ENCODE peak calls at places on chromosome 10, in four cellular contexts. B is PC-3, M is astrocyte of the spinal cord, R is lower lobe of right lung. W is an unnamed sample.

GRCh38 chr10:114179747-114180146 is 594 bp downstream of the TDRD1 start:
- DNase-seq in B (no peak), M (no peak), R (no peak), W (no peak)

GRCh38 chr10:113576853-113577252 is 24.0 kb downstream of the HABP2 start:
- DNase-seq in B (peak; percentile 39), M (no peak), R (no peak), W (no peak)

GRCh38 chr10:117412469-117413005 is 37.3 kb upstream of the PDZD8 start:
- DNase-seq in B (no peak), M (no peak), R (no peak), W (no peak)

GRCh38 chr10:22246680-22247391 is 29.0 kb upstream of the EBLN1 start:
- DNase-seq in B (peak; percentile 95), M (peak; percentile 80), R (no peak), W (no peak)

GRCh38 chr10:103598654-103599115 is 105.2 kb downstream of the NEURL1 start:
- DNase-seq in B (peak; percentile 79), M (peak; percentile 58), R (no peak), W (no peak)

GRCh38 chr10:59675812-59676211 is 33.8 kb downstream of the SLC16A9 start:
- DNase-seq in B (peak; percentile 30), M (no peak), R (no peak), W (no peak)

GRCh38 chr10:126169899-126170298 is 218.4 kb downstream of the ADAM12 start:
- DNase-seq in B (no peak), M (no peak), R (no peak), W (no peak)

GRCh38 chr10:112912441-112912911 is 37.6 kb upstream of the TCF7L2 start:
- DNase-seq in B (peak; percentile 26), M (no peak), R (no peak), W (no peak)

GRCh38 chr10:70592746-70593512 is 9.6 kb downstream of the PRF1 start:
- DNase-seq in B (no peak), M (no peak), R (no peak), W (no peak)

GRCh38 chr10:124696446-124697392 is 47.5 kb downstream of the FAM53B start:
- DNase-seq in B (no peak), M (no peak), R (no peak), W (no peak)

GRCh38 chr10:132264306-132264950 is 43.3 kb downstream of the STK32C start:
- DNase-seq in B (no peak), M (no peak), R (peak; percentile 21), W (no peak)

GRCh38 chr10:24952146-24952700 is at the start of gene PRTFDC1:
- DNase-seq in B (peak; percentile 20), M (no peak), R (peak; percentile 51), W (no peak)

GRCh38 chr10:86363833-86364511 is 2.6 kb downstream of the GRID1 start:
- DNase-seq in B (no peak), M (no peak), R (no peak), W (no peak)

GRCh38 chr10:86366902-86367338 is 325 bp upstream of the GRID1 start:
- DNase-seq in B (no peak), M (no peak), R (no peak), W (no peak)

GRCh38 chr10:86366033-86366901 is at the start of gene GRID1:
- DNase-seq in B (no peak), M (no peak), R (peak; percentile 51), W (no peak)

GRCh38 chr10:86364551-86365345 is 1.8 kb downstream of the GRID1 start:
- DNase-seq in B (no peak), M (no peak), R (no peak), W (no peak)

DNA sequence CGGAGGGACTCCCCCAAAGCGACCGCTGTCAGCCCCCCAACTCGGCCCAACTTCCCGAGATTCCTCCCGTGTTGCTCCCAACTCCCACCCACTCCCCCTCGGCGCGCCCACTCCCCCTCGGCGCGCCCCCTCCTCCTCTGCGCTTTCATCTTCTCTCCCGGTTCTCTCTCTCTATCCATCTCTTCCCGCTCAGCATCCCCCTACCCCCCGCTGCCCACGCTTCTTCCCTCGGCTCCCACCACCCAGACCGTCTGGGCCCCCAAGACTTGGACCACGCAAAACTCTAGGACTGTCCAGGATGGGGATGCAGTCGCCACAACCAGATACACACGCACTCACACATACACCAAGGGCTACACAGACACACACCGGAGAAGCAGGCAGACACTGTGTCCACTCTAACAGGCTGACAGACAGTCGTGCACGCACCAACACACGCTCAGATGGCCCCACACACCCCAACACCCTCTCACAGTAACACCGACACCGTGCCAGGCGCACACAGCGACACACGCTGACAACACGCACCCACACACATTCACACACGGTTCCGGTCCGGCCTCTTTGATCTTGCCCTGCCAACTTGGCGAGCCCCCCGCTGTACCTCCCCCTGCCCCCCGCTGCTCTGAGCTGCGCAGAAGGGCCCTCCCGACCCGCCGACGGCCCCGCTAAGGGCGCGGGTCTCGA is 1.1 kb downstream of the GRID1 start:
- DNase-seq in B (no peak), M (no peak), R (no peak), W (no peak)
- TF ChIP-seq CTCF in B (no peak), M (no peak), R (no peak), W (no peak)

DNA sequence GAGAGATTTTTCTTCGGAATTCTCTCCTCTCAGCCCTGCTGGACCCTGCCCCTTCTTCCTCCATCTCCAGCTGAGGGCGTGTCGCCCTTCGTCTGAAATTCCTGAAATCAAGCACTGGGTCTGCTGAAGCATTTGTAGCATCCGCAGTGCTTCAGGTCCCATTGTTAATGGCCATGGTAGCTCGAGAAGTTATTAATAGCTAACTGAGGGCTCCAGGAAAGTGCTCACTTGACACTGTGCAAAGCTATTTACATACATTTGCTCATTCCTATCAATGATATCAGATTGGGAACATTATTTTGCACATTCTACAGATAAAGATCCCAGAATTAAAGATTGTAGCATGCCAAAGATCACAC is 546 bp downstream of the FAM149B1 start:
- DNase-seq in B (no peak), M (peak; percentile 38), R (no peak), W (no peak)
- TF ChIP-seq CTCF in B (no peak), M (no peak), R (no peak), W (no peak)

DNA sequence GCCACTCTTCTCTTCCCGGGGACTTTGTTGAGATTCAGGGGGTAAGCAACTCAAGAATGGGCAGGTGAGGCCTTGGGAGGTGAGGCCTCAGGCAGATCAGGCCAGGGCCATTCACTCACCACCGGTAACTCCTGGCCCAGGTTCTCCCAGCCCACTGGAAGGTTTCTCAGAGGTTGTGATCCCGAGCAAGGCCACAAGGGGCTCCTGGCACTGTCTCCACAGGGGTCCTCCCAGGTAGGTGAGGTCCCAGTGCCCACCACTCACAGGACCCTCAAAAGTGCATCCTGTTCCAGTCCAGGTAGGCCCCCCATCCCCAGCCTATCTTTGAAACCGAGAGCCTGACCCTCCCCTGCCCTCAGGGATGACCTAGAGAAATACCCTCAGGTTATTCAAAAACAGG is 236.1 kb downstream of the BUB3 start:
- DNase-seq in B (no peak), M (no peak), R (no peak), W (no peak)
- TF ChIP-seq CTCF in B (no peak), M (no peak), R (no peak), W (no peak)

DNA sequence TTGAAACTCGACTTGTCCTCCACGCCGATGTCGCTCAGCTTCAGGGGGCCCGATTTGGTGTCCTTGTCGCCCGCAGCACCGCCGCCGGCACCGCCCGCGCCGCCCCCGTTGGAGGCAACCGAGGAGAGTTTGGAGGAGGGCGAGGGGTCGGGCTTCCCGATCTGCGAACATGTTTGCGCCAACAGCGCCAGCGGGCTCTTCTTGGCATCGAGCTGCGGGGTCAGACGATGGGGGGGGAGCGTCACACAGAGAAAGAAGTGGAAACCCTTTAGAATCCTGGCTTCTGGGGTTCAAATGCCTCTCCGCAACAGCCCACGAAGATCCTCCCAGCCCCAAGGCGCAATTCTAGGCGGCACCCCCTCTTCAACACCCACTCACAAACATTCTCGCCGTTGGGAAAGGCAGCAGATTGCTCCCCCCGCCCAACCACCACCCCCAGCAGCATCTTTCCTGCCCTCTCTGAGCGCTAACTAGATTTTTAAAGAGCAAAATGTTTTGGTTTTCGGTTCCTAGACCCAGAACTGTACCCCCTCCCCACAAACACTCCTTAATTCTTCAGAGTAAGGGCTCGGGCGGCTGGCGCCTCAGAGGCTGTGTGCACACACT is 1.3 kb downstream of the ZNF503 start:
- DNase-seq in B (no peak), M (no peak), R (peak; percentile 68), W (no peak)
- TF ChIP-seq CTCF in B (peak; percentile 14), M (no peak), R (no peak), W (no peak)

GRCh38 chr10:72375585-72375984 is 20.9 kb upstream of the DNAJB12 start:
- DNase-seq in B (peak; percentile 7), M (no peak), R (no peak), W (no peak)
- TF ChIP-seq CTCF in B (peak; percentile 27), M (no peak), R (no peak), W (peak; percentile 10)

GRCh38 chr10:97644961-97645360 is 4.5 kb downstream of the PI4K2A start:
- DNase-seq in B (no peak), M (no peak), R (no peak), W (no peak)
- TF ChIP-seq CTCF in B (no peak), M (no peak), R (no peak), W (no peak)

GRCh38 chr10:92590623-92591549 is 2.0 kb upstream of the KIF11 start:
- DNase-seq in B (peak; percentile 19), M (peak; percentile 72), R (peak; percentile 57), W (no peak)
- TF ChIP-seq CTCF in B (peak; percentile 36), M (peak; percentile 55), R (no peak), W (peak; percentile 41)

W was measured in AG09319.